ENCODE peak calls at places on chromosomes 7 and 10, in seven cellular contexts. One of them, this sample, is unnamed.

GRCh38 chr10:88082806-88083596 is 219.6 kb downstream of the PTEN start:
- DNase-seq in HTR-8/SVneo: no peak
- DNase-seq in lower lobe of right lung: no peak
- DNase-seq in stromal cell of bone marrow: no peak
- DNase-seq in Calu3: no peak
- DNase-seq in GF-D8: peak; percentile 49
- DNase-seq in NCI-H1417 treated with DMSO at 0.1 percent for 48 hours: no peak
- DNase-seq in this sample: no peak

GRCh38 chr10:6473901-6474370 is 106.1 kb downstream of the PRKCQ start:
- DNase-seq in NCI-H1417 treated with DMSO at 0.1 percent for 48 hours: no peak
- DNase-seq in HTR-8/SVneo: no peak
- DNase-seq in stromal cell of bone marrow: peak; percentile 2
- DNase-seq in lower lobe of right lung: no peak
- DNase-seq in GF-D8: peak; percentile 50
- DNase-seq in Calu3: no peak
- DNase-seq in this sample: no peak

GRCh38 chr10:44589181-44589884 is 204.4 kb upstream of the CXCL12 start:
- DNase-seq in lower lobe of right lung: no peak
- DNase-seq in stromal cell of bone marrow: no peak
- DNase-seq in GF-D8: no peak
- DNase-seq in HTR-8/SVneo: no peak
- DNase-seq in NCI-H1417 treated with DMSO at 0.1 percent for 48 hours: no peak
- DNase-seq in Calu3: no peak
- DNase-seq in this sample: no peak

GRCh38 chr10:78298835-78299234 is 265.2 kb downstream of the RPS24 start:
- DNase-seq in stromal cell of bone marrow: no peak
- DNase-seq in HTR-8/SVneo: no peak
- DNase-seq in lower lobe of right lung: no peak
- DNase-seq in GF-D8: no peak
- DNase-seq in NCI-H1417 treated with DMSO at 0.1 percent for 48 hours: no peak
- DNase-seq in Calu3: no peak
- DNase-seq in this sample: no peak

GRCh38 chr7:20306499-20306946 is 24.2 kb upstream of the ITGB8 start:
- DNase-seq in Calu3: no peak
- DNase-seq in HTR-8/SVneo: no peak
- DNase-seq in stromal cell of bone marrow: no peak
- DNase-seq in GF-D8: no peak
- DNase-seq in NCI-H1417 treated with DMSO at 0.1 percent for 48 hours: no peak
- DNase-seq in lower lobe of right lung: no peak
- DNase-seq in this sample: no peak

GRCh38 chr7:101507791-101508252 is 121.3 kb downstream of the MYL10 start:
- DNase-seq in Calu3: peak; percentile 47
- DNase-seq in lower lobe of right lung: no peak
- DNase-seq in stromal cell of bone marrow: no peak
- DNase-seq in GF-D8: no peak
- DNase-seq in HTR-8/SVneo: peak; percentile 44
- DNase-seq in NCI-H1417 treated with DMSO at 0.1 percent for 48 hours: peak; percentile 50
- DNase-seq in this sample: peak; percentile 68

GRCh38 chr10:106506509-106507265 is 657.8 kb downstream of the SORCS1 start:
- DNase-seq in lower lobe of right lung: no peak
- DNase-seq in HTR-8/SVneo: no peak
- DNase-seq in Calu3: no peak
- DNase-seq in NCI-H1417 treated with DMSO at 0.1 percent for 48 hours: no peak
- DNase-seq in GF-D8: no peak
- DNase-seq in stromal cell of bone marrow: no peak
- DNase-seq in this sample: no peak

GRCh38 chr10:43044444-43045245 is 32.2 kb upstream of the RET start:
- DNase-seq in GF-D8: no peak
- DNase-seq in lower lobe of right lung: peak; percentile 30
- DNase-seq in NCI-H1417 treated with DMSO at 0.1 percent for 48 hours: no peak
- DNase-seq in stromal cell of bone marrow: no peak
- DNase-seq in Calu3: no peak
- DNase-seq in HTR-8/SVneo: no peak
- DNase-seq in this sample: no peak

GRCh38 chr10:25804505-25804904 is 129.5 kb upstream of the MYO3A start:
- DNase-seq in lower lobe of right lung: no peak
- DNase-seq in stromal cell of bone marrow: no peak
- DNase-seq in Calu3: no peak
- DNase-seq in NCI-H1417 treated with DMSO at 0.1 percent for 48 hours: no peak
- DNase-seq in HTR-8/SVneo: no peak
- DNase-seq in GF-D8: no peak
- DNase-seq in this sample: no peak

GRCh38 chr7:55050286-55050685 is 31.5 kb downstream of the EGFR start:
- DNase-seq in HTR-8/SVneo: no peak
- DNase-seq in NCI-H1417 treated with DMSO at 0.1 percent for 48 hours: no peak
- DNase-seq in lower lobe of right lung: no peak
- DNase-seq in stromal cell of bone marrow: no peak
- DNase-seq in Calu3: no peak
- DNase-seq in GF-D8: no peak
- DNase-seq in this sample: no peak

GRCh38 chr10:2890093-2890492 is 177.3 kb upstream of the PFKP start:
- DNase-seq in NCI-H1417 treated with DMSO at 0.1 percent for 48 hours: no peak
- DNase-seq in lower lobe of right lung: no peak
- DNase-seq in Calu3: no peak
- DNase-seq in GF-D8: no peak
- DNase-seq in HTR-8/SVneo: no peak
- DNase-seq in stromal cell of bone marrow: no peak
- DNase-seq in this sample: no peak

GRCh38 chr10:15725603-15726002 is 5.9 kb upstream of the ITGA8 start:
- DNase-seq in HTR-8/SVneo: peak; percentile 41
- DNase-seq in NCI-H1417 treated with DMSO at 0.1 percent for 48 hours: no peak
- DNase-seq in GF-D8: no peak
- DNase-seq in Calu3: peak; percentile 25
- DNase-seq in lower lobe of right lung: no peak
- DNase-seq in stromal cell of bone marrow: no peak
- DNase-seq in this sample: peak; percentile 62

GRCh38 chr7:4791738-4792536 is 16.5 kb downstream of the AP5Z1 start:
- DNase-seq in HTR-8/SVneo: no peak
- DNase-seq in stromal cell of bone marrow: no peak
- DNase-seq in GF-D8: no peak
- DNase-seq in lower lobe of right lung: peak; percentile 83
- DNase-seq in Calu3: no peak
- DNase-seq in NCI-H1417 treated with DMSO at 0.1 percent for 48 hours: no peak
- DNase-seq in this sample: no peak

GRCh38 chr10:124667425-124668130 is 76.6 kb downstream of the FAM53B start:
- DNase-seq in lower lobe of right lung: peak; percentile 33
- DNase-seq in stromal cell of bone marrow: no peak
- DNase-seq in GF-D8: no peak
- DNase-seq in Calu3: no peak
- DNase-seq in HTR-8/SVneo: no peak
- DNase-seq in NCI-H1417 treated with DMSO at 0.1 percent for 48 hours: no peak
- DNase-seq in this sample: no peak

GRCh38 chr7:150968056-150968455 is 10.1 kb downstream of the KCNH2 start:
- DNase-seq in NCI-H1417 treated with DMSO at 0.1 percent for 48 hours: no peak
- DNase-seq in lower lobe of right lung: no peak
- DNase-seq in Calu3: no peak
- DNase-seq in GF-D8: no peak
- DNase-seq in stromal cell of bone marrow: no peak
- DNase-seq in HTR-8/SVneo: no peak
- DNase-seq in this sample: no peak

GRCh38 chr7:42678315-42678714 is 233.6 kb downstream of the C7orf25 start:
- DNase-seq in NCI-H1417 treated with DMSO at 0.1 percent for 48 hours: no peak
- DNase-seq in HTR-8/SVneo: no peak
- DNase-seq in Calu3: no peak
- DNase-seq in stromal cell of bone marrow: peak; percentile 48
- DNase-seq in GF-D8: no peak
- DNase-seq in lower lobe of right lung: no peak
- DNase-seq in this sample: no peak

GRCh38 chr7:897086-897485 is 20.7 kb downstream of the GET4 start:
- DNase-seq in lower lobe of right lung: no peak
- DNase-seq in Calu3: no peak
- DNase-seq in NCI-H1417 treated with DMSO at 0.1 percent for 48 hours: no peak
- DNase-seq in GF-D8: no peak
- DNase-seq in HTR-8/SVneo: no peak
- DNase-seq in stromal cell of bone marrow: no peak
- DNase-seq in this sample: no peak

GRCh38 chr10:103458720-103459119 is at the start of gene CALHM1:
- DNase-seq in lower lobe of right lung: no peak
- DNase-seq in Calu3: no peak
- DNase-seq in stromal cell of bone marrow: no peak
- DNase-seq in GF-D8: peak; percentile 24
- DNase-seq in NCI-H1417 treated with DMSO at 0.1 percent for 48 hours: no peak
- DNase-seq in HTR-8/SVneo: no peak
- DNase-seq in this sample: no peak

GRCh38 chr10:44803820-44804219 is 107.3 kb upstream of the TMEM72 start:
- DNase-seq in GF-D8: no peak
- DNase-seq in stromal cell of bone marrow: no peak
- DNase-seq in Calu3: no peak
- DNase-seq in HTR-8/SVneo: no peak
- DNase-seq in NCI-H1417 treated with DMSO at 0.1 percent for 48 hours: no peak
- DNase-seq in lower lobe of right lung: no peak
- DNase-seq in this sample: no peak

GRCh38 chr10:6088721-6089333 is at the start of gene RBM17:
- DNase-seq in stromal cell of bone marrow: peak; percentile 90
- DNase-seq in NCI-H1417 treated with DMSO at 0.1 percent for 48 hours: peak; percentile 19
- DNase-seq in HTR-8/SVneo: peak; percentile 81
- DNase-seq in GF-D8: peak; percentile 82
- DNase-seq in Calu3: peak; percentile 93
- DNase-seq in lower lobe of right lung: peak; percentile 98
- DNase-seq in this sample: peak; percentile 64

GRCh38 chr7:48635796-48636195 is 288.6 kb upstream of the CDC14C start:
- DNase-seq in HTR-8/SVneo: no peak
- DNase-seq in lower lobe of right lung: no peak
- DNase-seq in GF-D8: no peak
- DNase-seq in stromal cell of bone marrow: no peak
- DNase-seq in Calu3: no peak
- DNase-seq in NCI-H1417 treated with DMSO at 0.1 percent for 48 hours: no peak
- DNase-seq in this sample: no peak

GRCh38 chr7:32023353-32023752 is 46.9 kb downstream of the PDE1C start:
- DNase-seq in lower lobe of right lung: no peak
- DNase-seq in NCI-H1417 treated with DMSO at 0.1 percent for 48 hours: no peak
- DNase-seq in GF-D8: no peak
- DNase-seq in stromal cell of bone marrow: no peak
- DNase-seq in Calu3: no peak
- DNase-seq in HTR-8/SVneo: no peak
- DNase-seq in this sample: no peak

GRCh38 chr7:31633894-31634494 is 53.0 kb upstream of the PPP1R17 start:
- DNase-seq in lower lobe of right lung: no peak
- DNase-seq in GF-D8: peak; percentile 16
- DNase-seq in HTR-8/SVneo: peak; percentile 41
- DNase-seq in stromal cell of bone marrow: peak; percentile 32
- DNase-seq in Calu3: peak; percentile 83
- DNase-seq in NCI-H1417 treated with DMSO at 0.1 percent for 48 hours: peak; percentile 44
- DNase-seq in this sample: peak; percentile 38

GRCh38 chr10:84179059-84179710 is 5.6 kb downstream of the GPR15LG start:
- DNase-seq in stromal cell of bone marrow: peak; percentile 34
- DNase-seq in NCI-H1417 treated with DMSO at 0.1 percent for 48 hours: no peak
- DNase-seq in GF-D8: no peak
- DNase-seq in Calu3: no peak
- DNase-seq in lower lobe of right lung: no peak
- DNase-seq in HTR-8/SVneo: no peak
- DNase-seq in this sample: no peak

GRCh38 chr7:133303372-133303771 is 50.5 kb downstream of the EXOC4 start:
- DNase-seq in NCI-H1417 treated with DMSO at 0.1 percent for 48 hours: no peak
- DNase-seq in GF-D8: no peak
- DNase-seq in stromal cell of bone marrow: no peak
- DNase-seq in HTR-8/SVneo: no peak
- DNase-seq in Calu3: no peak
- DNase-seq in lower lobe of right lung: no peak
- DNase-seq in this sample: no peak

GRCh38 chr10:107656932-107657331 is 492.4 kb upstream of the SORCS1 start:
- DNase-seq in HTR-8/SVneo: no peak
- DNase-seq in NCI-H1417 treated with DMSO at 0.1 percent for 48 hours: no peak
- DNase-seq in Calu3: no peak
- DNase-seq in lower lobe of right lung: no peak
- DNase-seq in stromal cell of bone marrow: no peak
- DNase-seq in GF-D8: no peak
- DNase-seq in this sample: no peak

GRCh38 chr7:37986780-37987380 is 66.4 kb downstream of the EPDR1 start:
- DNase-seq in lower lobe of right lung: no peak
- DNase-seq in Calu3: no peak
- DNase-seq in NCI-H1417 treated with DMSO at 0.1 percent for 48 hours: no peak
- DNase-seq in HTR-8/SVneo: no peak
- DNase-seq in stromal cell of bone marrow: no peak
- DNase-seq in GF-D8: no peak
- DNase-seq in this sample: no peak

GRCh38 chr7:111833461-111833860 is 271.2 kb upstream of the IMMP2L start:
- DNase-seq in Calu3: no peak
- DNase-seq in lower lobe of right lung: no peak
- DNase-seq in NCI-H1417 treated with DMSO at 0.1 percent for 48 hours: no peak
- DNase-seq in HTR-8/SVneo: no peak
- DNase-seq in stromal cell of bone marrow: peak; percentile 32
- DNase-seq in GF-D8: no peak
- DNase-seq in this sample: no peak

GRCh38 chr10:42866115-42866995 is 83.8 kb downstream of the BMS1 start:
- DNase-seq in lower lobe of right lung: peak; percentile 85
- DNase-seq in NCI-H1417 treated with DMSO at 0.1 percent for 48 hours: peak; percentile 11
- DNase-seq in stromal cell of bone marrow: peak; percentile 40
- DNase-seq in HTR-8/SVneo: peak; percentile 81
- DNase-seq in Calu3: peak; percentile 87
- DNase-seq in GF-D8: peak; percentile 34
- DNase-seq in this sample: no peak

GRCh38 chr7:150346922-150347321 is 5.5 kb upstream of the RARRES2 start:
- DNase-seq in HTR-8/SVneo: no peak
- DNase-seq in Calu3: no peak
- DNase-seq in lower lobe of right lung: no peak
- DNase-seq in NCI-H1417 treated with DMSO at 0.1 percent for 48 hours: no peak
- DNase-seq in stromal cell of bone marrow: no peak
- DNase-seq in GF-D8: no peak
- DNase-seq in this sample: no peak

GRCh38 chr7:19754521-19755116 is 18.8 kb downstream of the TMEM196 start:
- DNase-seq in NCI-H1417 treated with DMSO at 0.1 percent for 48 hours: peak; percentile 57
- DNase-seq in HTR-8/SVneo: no peak
- DNase-seq in lower lobe of right lung: no peak
- DNase-seq in stromal cell of bone marrow: peak; percentile 14
- DNase-seq in Calu3: peak; percentile 46
- DNase-seq in GF-D8: no peak
- DNase-seq in this sample: no peak

GRCh38 chr7:131370523-131370968 is 42.9 kb downstream of the MKLN1 start:
- DNase-seq in Calu3: no peak
- DNase-seq in stromal cell of bone marrow: no peak
- DNase-seq in NCI-H1417 treated with DMSO at 0.1 percent for 48 hours: no peak
- DNase-seq in GF-D8: no peak
- DNase-seq in lower lobe of right lung: no peak
- DNase-seq in HTR-8/SVneo: peak; percentile 18
- DNase-seq in this sample: no peak

This sample was measured in HuH-7.5.